ENCODE peak calls at places on chromosomes 16 and 17, in seven cellular contexts. R, X, Z, K, P, J and I are unnamed samples.

GRCh38 chr17:7097940-7098339 is 16.7 kb downstream of the ASGR2 start:
- ATAC-seq in R (no peak), X (no peak), Z (no peak), K (no peak), P (no peak), J (no peak), I (no peak)

GRCh38 chr16:28063611-28064061 is at the start of gene GSG1L:
- ATAC-seq in R (no peak), X (peak; percentile 54), Z (no peak), K (no peak), P (peak; percentile 56), J (peak; percentile 66), I (no peak)

GRCh38 chr17:66509913-66510312 is 207.5 kb downstream of the PRKCA start:
- ATAC-seq in R (no peak), X (peak; percentile 18), Z (no peak), K (no peak), P (no peak), J (peak; percentile 3), I (peak; percentile 33)

GRCh38 chr16:28311913-28312312 is 19.6 kb downstream of the SBK1 start:
- ATAC-seq in R (no peak), X (no peak), Z (no peak), K (no peak), P (no peak), J (peak; percentile 56), I (peak; percentile 42)

GRCh38 chr16:4987250-4987579 is 29.1 kb downstream of the SEC14L5 start:
- ATAC-seq in R (no peak), X (no peak), Z (no peak), K (no peak), P (no peak), J (no peak), I (no peak)

GRCh38 chr16:86740298-86740697 is 161.9 kb downstream of the FOXL1 start:
- ATAC-seq in R (no peak), X (no peak), Z (no peak), K (peak; percentile 56), P (no peak), J (no peak), I (no peak)

GRCh38 chr17:40966848-40967247 is at the start of gene KRT39:
- ATAC-seq in R (no peak), X (no peak), Z (no peak), K (no peak), P (no peak), J (no peak), I (no peak)

GRCh38 chr17:45826919-45827628 is 17.6 kb upstream of the SPPL2C start:
- ATAC-seq in R (no peak), X (no peak), Z (no peak), K (no peak), P (no peak), J (no peak), I (no peak)

GRCh38 chr16:88854306-88855111 is 2.2 kb downstream of the GALNS start:
- ATAC-seq in R (no peak), X (no peak), Z (no peak), K (no peak), P (peak; percentile 32), J (peak; percentile 5), I (peak; percentile 51)

GRCh38 chr16:85068746-85069145 is 41.2 kb downstream of the KIAA0513 start:
- ATAC-seq in R (no peak), X (no peak), Z (no peak), K (no peak), P (no peak), J (no peak), I (no peak)